ENCODE peak calls at places on chromosomes 12 and 14, in ten cellular contexts. One of them, this sample, is unnamed.

GRCh38 chr12:10409387-10409786 is at the start of gene KLRC4:
- DNase-seq in sciatic nerve: no peak
- DNase-seq in NCI-H2029 treated with DMSO at 0.1 percent for 48 hours: peak
- DNase-seq in RWPE1: no peak
- DNase-seq in T-helper 22 cell: no peak
- DNase-seq in PC-9: no peak
- DNase-seq in WTC11: no peak
- DNase-seq in DMS153: peak
- DNase-seq in fibroblast of mammary gland: peak
- DNase-seq in Right ventricle myocardium inferior: no peak
- DNase-seq in this sample: no peak

GRCh38 chr12:113955109-113955970 is 10.8 kb downstream of the RBM19 start:
- DNase-seq in WTC11: peak
- DNase-seq in NCI-H2029 treated with DMSO at 0.1 percent for 48 hours: no peak
- DNase-seq in Right ventricle myocardium inferior: no peak
- DNase-seq in RWPE1: peak
- DNase-seq in sciatic nerve: no peak
- DNase-seq in T-helper 22 cell: no peak
- DNase-seq in DMS153: no peak
- DNase-seq in PC-9: peak
- DNase-seq in fibroblast of mammary gland: peak
- DNase-seq in this sample: no peak

GRCh38 chr12:57989837-57990236 is 48.5 kb downstream of the ATP23 start:
- DNase-seq in Right ventricle myocardium inferior: no peak
- DNase-seq in PC-9: no peak
- DNase-seq in T-helper 22 cell: no peak
- DNase-seq in fibroblast of mammary gland: no peak
- DNase-seq in WTC11: no peak
- DNase-seq in RWPE1: no peak
- DNase-seq in DMS153: no peak
- DNase-seq in sciatic nerve: no peak
- DNase-seq in NCI-H2029 treated with DMSO at 0.1 percent for 48 hours: no peak
- DNase-seq in this sample: no peak

GRCh38 chr12:65666876-65667275 is 157.4 kb upstream of the HMGA2 start:
- DNase-seq in fibroblast of mammary gland: peak
- DNase-seq in DMS153: no peak
- DNase-seq in PC-9: no peak
- DNase-seq in WTC11: no peak
- DNase-seq in sciatic nerve: no peak
- DNase-seq in RWPE1: no peak
- DNase-seq in T-helper 22 cell: no peak
- DNase-seq in Right ventricle myocardium inferior: no peak
- DNase-seq in NCI-H2029 treated with DMSO at 0.1 percent for 48 hours: no peak
- DNase-seq in this sample: peak

GRCh38 chr12:91127296-91127695 is 16.0 kb upstream of the LUM start:
- DNase-seq in T-helper 22 cell: no peak
- DNase-seq in Right ventricle myocardium inferior: no peak
- DNase-seq in sciatic nerve: no peak
- DNase-seq in WTC11: no peak
- DNase-seq in DMS153: no peak
- DNase-seq in RWPE1: no peak
- DNase-seq in NCI-H2029 treated with DMSO at 0.1 percent for 48 hours: no peak
- DNase-seq in PC-9: no peak
- DNase-seq in fibroblast of mammary gland: no peak
- DNase-seq in this sample: no peak

GRCh38 chr12:79782197-79782890 is 91.6 kb upstream of the PAWR start:
- DNase-seq in sciatic nerve: no peak
- DNase-seq in Right ventricle myocardium inferior: no peak
- DNase-seq in RWPE1: no peak
- DNase-seq in PC-9: no peak
- DNase-seq in fibroblast of mammary gland: peak
- DNase-seq in WTC11: no peak
- DNase-seq in NCI-H2029 treated with DMSO at 0.1 percent for 48 hours: no peak
- DNase-seq in DMS153: no peak
- DNase-seq in T-helper 22 cell: no peak
- DNase-seq in this sample: peak

GRCh38 chr14:74347096-74347794 is 1.0 kb upstream of the VRTN start:
- DNase-seq in NCI-H2029 treated with DMSO at 0.1 percent for 48 hours: no peak
- DNase-seq in WTC11: peak
- DNase-seq in DMS153: no peak
- DNase-seq in T-helper 22 cell: no peak
- DNase-seq in fibroblast of mammary gland: no peak
- DNase-seq in RWPE1: no peak
- DNase-seq in sciatic nerve: no peak
- DNase-seq in Right ventricle myocardium inferior: no peak
- DNase-seq in PC-9: peak
- DNase-seq in this sample: no peak

GRCh38 chr12:59626382-59626781 is 30.6 kb downstream of the SLC16A7 start:
- DNase-seq in sciatic nerve: no peak
- DNase-seq in RWPE1: peak
- DNase-seq in DMS153: no peak
- DNase-seq in WTC11: no peak
- DNase-seq in NCI-H2029 treated with DMSO at 0.1 percent for 48 hours: no peak
- DNase-seq in Right ventricle myocardium inferior: no peak
- DNase-seq in T-helper 22 cell: no peak
- DNase-seq in PC-9: no peak
- DNase-seq in fibroblast of mammary gland: peak
- DNase-seq in this sample: peak

GRCh38 chr14:22263961-22264360 is 325.1 kb downstream of the DAD1 start:
- DNase-seq in sciatic nerve: no peak
- DNase-seq in T-helper 22 cell: no peak
- DNase-seq in RWPE1: no peak
- DNase-seq in WTC11: no peak
- DNase-seq in fibroblast of mammary gland: no peak
- DNase-seq in NCI-H2029 treated with DMSO at 0.1 percent for 48 hours: no peak
- DNase-seq in Right ventricle myocardium inferior: no peak
- DNase-seq in PC-9: no peak
- DNase-seq in DMS153: no peak
- DNase-seq in this sample: peak

GRCh38 chr14:91177797-91178147 is 63.9 kb downstream of the DGLUCY start:
- DNase-seq in fibroblast of mammary gland: no peak
- DNase-seq in DMS153: no peak
- DNase-seq in sciatic nerve: no peak
- DNase-seq in T-helper 22 cell: no peak
- DNase-seq in PC-9: no peak
- DNase-seq in WTC11: no peak
- DNase-seq in Right ventricle myocardium inferior: no peak
- DNase-seq in NCI-H2029 treated with DMSO at 0.1 percent for 48 hours: no peak
- DNase-seq in RWPE1: no peak
- DNase-seq in this sample: no peak

GRCh38 chr12:63802012-63802608 is 22.4 kb downstream of the RXYLT1 start:
- DNase-seq in WTC11: no peak
- DNase-seq in PC-9: no peak
- DNase-seq in DMS153: peak
- DNase-seq in RWPE1: peak
- DNase-seq in NCI-H2029 treated with DMSO at 0.1 percent for 48 hours: peak
- DNase-seq in sciatic nerve: no peak
- DNase-seq in Right ventricle myocardium inferior: no peak
- DNase-seq in T-helper 22 cell: no peak
- DNase-seq in fibroblast of mammary gland: peak
- DNase-seq in this sample: no peak

GRCh38 chr12:50283924-50284236 is 560 bp upstream of the LIMA1 start:
- DNase-seq in NCI-H2029 treated with DMSO at 0.1 percent for 48 hours: no peak
- DNase-seq in RWPE1: no peak
- DNase-seq in sciatic nerve: no peak
- DNase-seq in Right ventricle myocardium inferior: no peak
- DNase-seq in DMS153: no peak
- DNase-seq in T-helper 22 cell: no peak
- DNase-seq in PC-9: no peak
- DNase-seq in WTC11: no peak
- DNase-seq in fibroblast of mammary gland: peak
- DNase-seq in this sample: peak

GRCh38 chr12:124294686-124295315 is at the start of gene RFLNA:
- DNase-seq in DMS153: no peak
- DNase-seq in fibroblast of mammary gland: no peak
- DNase-seq in T-helper 22 cell: no peak
- DNase-seq in Right ventricle myocardium inferior: no peak
- DNase-seq in RWPE1: no peak
- DNase-seq in NCI-H2029 treated with DMSO at 0.1 percent for 48 hours: no peak
- DNase-seq in WTC11: peak
- DNase-seq in PC-9: no peak
- DNase-seq in sciatic nerve: no peak
- DNase-seq in this sample: no peak

GRCh38 chr12:114769634-114770033 is 85.7 kb upstream of the TBX3 start:
- DNase-seq in PC-9: no peak
- DNase-seq in WTC11: no peak
- DNase-seq in NCI-H2029 treated with DMSO at 0.1 percent for 48 hours: no peak
- DNase-seq in T-helper 22 cell: no peak
- DNase-seq in RWPE1: no peak
- DNase-seq in sciatic nerve: no peak
- DNase-seq in Right ventricle myocardium inferior: no peak
- DNase-seq in fibroblast of mammary gland: no peak
- DNase-seq in DMS153: no peak
- DNase-seq in this sample: no peak

GRCh38 chr14:73125169-73125588 is 11.1 kb upstream of the PSEN1 start:
- DNase-seq in sciatic nerve: no peak
- DNase-seq in DMS153: no peak
- DNase-seq in Right ventricle myocardium inferior: no peak
- DNase-seq in WTC11: no peak
- DNase-seq in T-helper 22 cell: no peak
- DNase-seq in NCI-H2029 treated with DMSO at 0.1 percent for 48 hours: no peak
- DNase-seq in RWPE1: no peak
- DNase-seq in fibroblast of mammary gland: no peak
- DNase-seq in PC-9: no peak
- DNase-seq in this sample: no peak

GRCh38 chr14:52325126-52325525 is 11.0 kb downstream of the PTGER2 start:
- DNase-seq in fibroblast of mammary gland: peak
- DNase-seq in WTC11: no peak
- DNase-seq in NCI-H2029 treated with DMSO at 0.1 percent for 48 hours: no peak
- DNase-seq in PC-9: no peak
- DNase-seq in sciatic nerve: no peak
- DNase-seq in Right ventricle myocardium inferior: no peak
- DNase-seq in T-helper 22 cell: no peak
- DNase-seq in RWPE1: no peak
- DNase-seq in DMS153: no peak
- DNase-seq in this sample: peak

GRCh38 chr12:93908846-93909592 is 231.8 kb downstream of the CRADD start:
- DNase-seq in T-helper 22 cell: no peak
- DNase-seq in PC-9: peak
- DNase-seq in sciatic nerve: no peak
- DNase-seq in RWPE1: peak
- DNase-seq in DMS153: peak
- DNase-seq in Right ventricle myocardium inferior: no peak
- DNase-seq in fibroblast of mammary gland: peak
- DNase-seq in WTC11: no peak
- DNase-seq in NCI-H2029 treated with DMSO at 0.1 percent for 48 hours: peak
- DNase-seq in this sample: peak

GRCh38 chr12:75444444-75445136 is 36.0 kb upstream of the GLIPR1 start:
- DNase-seq in RWPE1: peak
- DNase-seq in Right ventricle myocardium inferior: no peak
- DNase-seq in WTC11: no peak
- DNase-seq in T-helper 22 cell: no peak
- DNase-seq in sciatic nerve: no peak
- DNase-seq in NCI-H2029 treated with DMSO at 0.1 percent for 48 hours: no peak
- DNase-seq in DMS153: no peak
- DNase-seq in PC-9: peak
- DNase-seq in fibroblast of mammary gland: peak
- DNase-seq in this sample: peak

GRCh38 chr12:11228268-11228879 is 41.1 kb downstream of the PRB3 start:
- DNase-seq in WTC11: peak
- DNase-seq in fibroblast of mammary gland: peak
- DNase-seq in sciatic nerve: no peak
- DNase-seq in Right ventricle myocardium inferior: no peak
- DNase-seq in DMS153: peak
- DNase-seq in PC-9: peak
- DNase-seq in RWPE1: peak
- DNase-seq in NCI-H2029 treated with DMSO at 0.1 percent for 48 hours: no peak
- DNase-seq in T-helper 22 cell: no peak
- DNase-seq in this sample: peak

GRCh38 chr12:10215451-10215850 is 2.8 kb downstream of the GABARAPL1 start:
- DNase-seq in NCI-H2029 treated with DMSO at 0.1 percent for 48 hours: no peak
- DNase-seq in T-helper 22 cell: no peak
- DNase-seq in Right ventricle myocardium inferior: no peak
- DNase-seq in sciatic nerve: no peak
- DNase-seq in WTC11: no peak
- DNase-seq in fibroblast of mammary gland: no peak
- DNase-seq in RWPE1: no peak
- DNase-seq in DMS153: no peak
- DNase-seq in PC-9: no peak
- DNase-seq in this sample: no peak

GRCh38 chr14:22656945-22657711 is 13.0 kb upstream of the OR6J1 start:
- DNase-seq in T-helper 22 cell: no peak
- DNase-seq in sciatic nerve: no peak
- DNase-seq in RWPE1: no peak
- DNase-seq in NCI-H2029 treated with DMSO at 0.1 percent for 48 hours: no peak
- DNase-seq in Right ventricle myocardium inferior: no peak
- DNase-seq in PC-9: no peak
- DNase-seq in fibroblast of mammary gland: peak
- DNase-seq in DMS153: no peak
- DNase-seq in WTC11: no peak
- DNase-seq in this sample: peak

GRCh38 chr12:42698213-42698612 is 108.7 kb upstream of the PRICKLE1 start:
- DNase-seq in RWPE1: peak
- DNase-seq in Right ventricle myocardium inferior: no peak
- DNase-seq in T-helper 22 cell: no peak
- DNase-seq in NCI-H2029 treated with DMSO at 0.1 percent for 48 hours: no peak
- DNase-seq in WTC11: no peak
- DNase-seq in sciatic nerve: no peak
- DNase-seq in DMS153: no peak
- DNase-seq in PC-9: no peak
- DNase-seq in fibroblast of mammary gland: peak
- DNase-seq in this sample: peak